ENCODE peak calls at places on chromosomes 12 and 14, in five cellular contexts. H is effector memory CD4-positive, alpha-beta T cell; G is brain microvascular endothelial cell; Q is ovary; I is upper lobe of left lung. Y is an unnamed sample.

GRCh38 chr12:116159175-116159574 is 118.3 kb downstream of the MED13L start:
- DNase-seq in Q (no peak), H (no peak), G (peak), I (no peak), Y (no peak)

GRCh38 chr12:112107306-112107705 is 1.3 kb downstream of the NAA25 start:
- DNase-seq in G (no peak), H (no peak), Q (no peak), I (no peak), Y (no peak)

GRCh38 chr12:46124848-46125619 is 134.7 kb upstream of the SCAF11 start:
- DNase-seq in Q (peak), H (peak), G (peak), I (no peak), Y (no peak)

GRCh38 chr14:105474478-105475268 is at the start of gene CRIP2:
- DNase-seq in Q (no peak), G (no peak), I (peak), H (peak), Y (no peak)

GRCh38 chr14:51439896-51440295 is 199.8 kb downstream of the TMX1 start:
- DNase-seq in Q (no peak), I (no peak), H (no peak), G (no peak), Y (no peak)

GRCh38 chr14:23605931-23606585 is 27.5 kb upstream of the JPH4 start:
- DNase-seq in I (no peak), G (no peak), Q (no peak), H (no peak), Y (no peak)

GRCh38 chr12:92570056-92570753 is 132.6 kb upstream of the PLEKHG7 start:
- DNase-seq in Q (peak), H (no peak), G (peak), I (no peak), Y (no peak)

GRCh38 chr12:26239508-26240328 is 44.3 kb downstream of the SSPN start:
- DNase-seq in Q (peak), G (peak), I (no peak), H (no peak), Y (peak)

GRCh38 chr14:30521899-30522736 is 36.8 kb upstream of the G2E3 start:
- DNase-seq in H (no peak), G (no peak), I (no peak), Q (no peak), Y (no peak)

GRCh38 chr12:67068773-67069450 is 200.2 kb upstream of the CAND1 start:
- DNase-seq in H (peak), G (no peak), I (peak), Q (peak), Y (no peak)

GRCh38 chr14:65239143-65239672 is 136.9 kb upstream of the MAX start:
- DNase-seq in G (peak), Q (no peak), I (no peak), H (no peak), Y (no peak)

GRCh38 chr14:44866322-44866721 is 95.4 kb downstream of the KLHL28 start:
- DNase-seq in I (no peak), G (no peak), H (no peak), Q (no peak), Y (no peak)

GRCh38 chr12:109946505-109946904 is 46.4 kb downstream of the TCHP start:
- DNase-seq in I (no peak), G (peak), H (no peak), Q (peak), Y (no peak)

GRCh38 chr14:54674342-54674741 is 107.4 kb downstream of the SAMD4A start:
- DNase-seq in Q (no peak), G (no peak), I (no peak), H (no peak), Y (no peak)

GRCh38 chr14:89443002-89443660 is 26.1 kb upstream of the FOXN3 start:
- DNase-seq in H (no peak), G (peak), I (no peak), Q (no peak), Y (no peak)

GRCh38 chr12:117485984-117486839 is 124.8 kb upstream of the NOS1 start:
- DNase-seq in Q (no peak), I (no peak), G (no peak), H (no peak), Y (peak)

GRCh38 chr14:31770271-31770670 is 209.1 kb downstream of the NUBPL start:
- DNase-seq in G (no peak), H (no peak), Q (no peak), I (no peak), Y (no peak)

GRCh38 chr14:105215602-105216001 is 32.7 kb upstream of the BTBD6 start:
- DNase-seq in I (peak), H (no peak), Q (no peak), G (no peak), Y (no peak)

GRCh38 chr12:19779393-19780056 is 340.2 kb downstream of the AEBP2 start:
- DNase-seq in I (no peak), Q (no peak), H (no peak), G (no peak), Y (no peak)

GRCh38 chr12:93763746-93764147 is 86.6 kb downstream of the CRADD start:
- DNase-seq in G (no peak), Q (no peak), H (no peak), I (no peak), Y (no peak)

GRCh38 chr12:64779349-64779974 is 20.3 kb upstream of the GNS start:
- DNase-seq in I (no peak), G (no peak), H (no peak), Q (no peak), Y (no peak)

GRCh38 chr14:102958461-102958860 is 36.0 kb downstream of the AMN start:
- DNase-seq in H (no peak), Q (no peak), G (no peak), I (no peak), Y (no peak)

GRCh38 chr14:64636980-64637429 is 67.2 kb upstream of the PLEKHG3 start:
- DNase-seq in I (no peak), Q (no peak), G (no peak), H (no peak), Y (no peak)

GRCh38 chr14:104420990-104421389 is 158.6 kb upstream of the C14orf180 start:
- DNase-seq in Q (no peak), H (no peak), I (peak), G (no peak), Y (no peak)

GRCh38 chr12:131114942-131115584 is 161.4 kb downstream of the ADGRD1 start:
- DNase-seq in I (peak), H (no peak), G (no peak), Q (no peak), Y (no peak)

GRCh38 chr14:20782280-20782890 is 1.3 kb downstream of the RNASE6 start:
- DNase-seq in Q (no peak), I (no peak), G (no peak), H (no peak), Y (no peak)

GRCh38 chr12:118103601-118104382 is at the start of gene VSIG10:
- DNase-seq in G (no peak), I (peak), Q (peak), H (no peak), Y (peak)

DNA sequence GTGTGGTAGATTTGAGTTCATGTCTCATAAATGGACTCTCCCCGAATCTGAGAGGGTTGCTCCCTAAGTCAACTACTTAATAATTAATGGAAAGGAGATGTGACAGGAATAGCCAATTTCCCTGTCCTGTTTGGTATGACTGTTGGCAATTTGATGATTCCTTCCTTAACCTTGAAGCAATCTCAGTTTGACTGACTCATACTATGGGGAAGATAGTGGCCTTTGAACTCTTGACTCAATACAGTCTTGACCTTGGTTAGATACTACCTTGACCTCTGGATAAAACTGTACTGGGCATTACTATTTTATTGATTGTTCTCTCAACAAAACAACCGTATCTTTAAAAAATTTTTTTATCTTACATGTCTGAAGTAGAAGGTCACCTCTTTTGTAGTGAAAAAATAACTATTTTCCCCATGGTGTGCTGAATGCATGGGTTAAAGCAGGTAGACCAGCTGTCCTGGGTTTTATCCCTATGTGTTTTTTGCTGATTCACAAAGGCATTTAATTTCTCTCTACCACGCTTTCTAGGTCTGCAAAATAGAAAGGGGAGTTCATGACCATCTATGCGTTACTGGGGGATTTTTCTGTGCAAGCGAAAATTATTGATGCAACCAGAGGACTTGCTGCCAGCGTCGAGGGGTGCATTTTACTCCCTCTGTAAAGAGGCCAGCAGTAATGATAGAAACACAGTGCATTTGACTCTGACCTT is 80.1 kb downstream of the ETV6 start:
- DNase-seq in I (no peak), Q (no peak), G (no peak), H (no peak), Y (no peak)
- H3K27ac ChIP-seq in I (peak), Q (no peak), G (no peak), H (peak), Y (no peak)

GRCh38 chr12:15829949-15830348 is 40.8 kb upstream of the EPS8 start:
- DNase-seq in I (no peak), Q (no peak), H (no peak), G (peak), Y (no peak)
- H3K27ac ChIP-seq in I (no peak), Q (no peak), H (no peak), G (peak), Y (no peak)

GRCh38 chr12:91178801-91179200 is 3.8 kb downstream of the DCN start:
- DNase-seq in G (no peak), I (no peak), Q (no peak), H (no peak), Y (no peak)
- H3K27ac ChIP-seq in G (no peak), I (peak), Q (peak), H (no peak), Y (peak)

DNA sequence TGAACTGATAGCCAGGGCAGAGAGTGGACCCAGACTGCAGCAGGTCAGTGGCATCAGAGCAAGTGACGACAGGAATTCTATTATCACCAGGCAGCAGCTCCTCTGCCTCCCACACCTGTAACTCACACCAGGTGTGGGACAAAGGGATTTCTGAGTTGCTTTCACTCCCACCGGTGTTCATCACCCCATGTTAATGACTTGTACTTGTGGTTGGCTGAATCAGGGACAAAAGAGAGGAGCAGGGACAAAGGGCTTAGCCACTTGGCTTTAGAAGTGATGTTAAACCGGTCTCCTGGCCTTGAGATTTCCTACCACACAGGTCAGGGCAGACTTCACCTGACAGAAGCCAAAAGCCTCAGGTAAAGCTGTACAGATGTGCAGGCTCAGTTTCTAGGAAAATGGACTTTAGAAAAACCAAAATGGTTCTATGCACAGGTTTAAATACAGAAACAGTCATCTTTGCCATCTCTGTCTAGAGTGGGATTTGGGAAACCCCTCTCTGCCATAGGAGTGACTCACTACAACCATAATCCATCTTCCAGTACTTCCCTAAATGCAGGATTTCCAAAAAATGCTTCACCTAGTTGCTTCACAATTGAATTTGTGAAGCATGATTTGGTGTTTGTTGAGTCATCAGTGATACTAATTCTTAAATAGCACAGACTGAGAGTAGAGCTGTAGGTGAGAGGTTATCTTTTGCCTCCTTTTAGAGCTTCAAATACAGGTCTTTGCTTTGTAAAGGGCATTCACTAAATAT is 158.5 kb downstream of the PRKCH start:
- DNase-seq in I (no peak), G (no peak), H (no peak), Q (no peak), Y (no peak)
- H3K27ac ChIP-seq in I (peak), G (no peak), H (peak), Q (no peak), Y (peak)